ENCODE peak calls at places on chromosomes 7 and 10, in seven cellular contexts. Y is CD8-positive, alpha-beta T cell; N is mammary epithelial cell; I is psoas muscle; A is CD4-positive, CD25-positive, alpha-beta regulatory T cell; T is OCI-LY7; G is K562. F is an unnamed sample.
A peak's percentile ranks its signal among the peaks of the same experiment; 100 is the strongest.

GRCh38 chr7:24978837-24979469 is 1.0 kb downstream of the OSBPL3 start:
- DNase-seq in Y (peak; percentile 8), N (peak; percentile 69), I (no peak), A (no peak), T (no peak), G (peak; percentile 54), F (peak; percentile 45)

GRCh38 chr10:51425431-51425830 is 274.0 kb downstream of the CSTF2T start:
- DNase-seq in Y (no peak), N (no peak), I (no peak), A (no peak), T (no peak), G (no peak), F (no peak)

GRCh38 chr7:102279537-102280400 is 6.9 kb upstream of the SH2B2 start:
- DNase-seq in Y (peak; percentile 61), N (peak; percentile 15), I (no peak), A (peak; percentile 62), T (peak; percentile 88), G (peak; percentile 83), F (no peak)

GRCh38 chr10:128186959-128187787 is 61.0 kb upstream of the MKI67 start:
- DNase-seq in Y (peak; percentile 24), N (no peak), I (no peak), A (peak; percentile 79), T (no peak), G (no peak), F (no peak)

GRCh38 chr10:32379950-32380547 is 33.1 kb upstream of the EPC1 start:
- DNase-seq in Y (no peak), N (no peak), I (no peak), A (no peak), T (no peak), G (peak; percentile 51), F (no peak)

GRCh38 chr7:102272075-102272916 is 14.4 kb upstream of the SH2B2 start:
- DNase-seq in Y (peak; percentile 83), N (peak; percentile 66), I (peak; percentile 83), A (peak; percentile 61), T (peak; percentile 80), G (peak; percentile 81), F (peak; percentile 86)

GRCh38 chr10:129863231-129863663 is 100.8 kb downstream of the EBF3 start:
- DNase-seq in Y (no peak), N (no peak), I (no peak), A (no peak), T (no peak), G (no peak), F (no peak)

GRCh38 chr10:74223755-74224530 is 72.9 kb downstream of the ADK start:
- DNase-seq in Y (no peak), N (peak; percentile 80), I (no peak), A (peak; percentile 66), T (no peak), G (no peak), F (no peak)

GRCh38 chr10:86690657-86691084 is 22.4 kb downstream of the LDB3 start:
- DNase-seq in Y (no peak), N (no peak), I (no peak), A (no peak), T (no peak), G (no peak), F (no peak)

GRCh38 chr7:133044722-133045473 is 37.0 kb downstream of the CHCHD3 start:
- DNase-seq in Y (no peak), N (no peak), I (no peak), A (no peak), T (no peak), G (no peak), F (no peak)

GRCh38 chr10:77737608-77738007 is 100.0 kb upstream of the KCNMA1 start:
- DNase-seq in Y (no peak), N (peak; percentile 95), I (no peak), A (no peak), T (no peak), G (no peak), F (no peak)

GRCh38 chr7:106416430-106416829 is 131.6 kb upstream of the NAMPT start:
- DNase-seq in Y (no peak), N (no peak), I (no peak), A (no peak), T (no peak), G (no peak), F (no peak)

GRCh38 chr10:131928248-131929095 is 27.7 kb downstream of the PPP2R2D start:
- DNase-seq in Y (peak; percentile 36), N (peak; percentile 24), I (no peak), A (peak; percentile 56), T (no peak), G (peak; percentile 42), F (no peak)

GRCh38 chr7:6650521-6651011 is 13.4 kb downstream of the ZNF316 start:
- DNase-seq in Y (no peak), N (no peak), I (no peak), A (no peak), T (no peak), G (no peak), F (peak; percentile 34)

GRCh38 chr10:14063531-14064317 is 267.0 kb downstream of the FRMD4A start:
- DNase-seq in Y (no peak), N (no peak), I (peak; percentile 41), A (no peak), T (no peak), G (no peak), F (no peak)

GRCh38 chr10:89256338-89256737 is 4.8 kb upstream of the LIPA start:
- DNase-seq in Y (no peak), N (no peak), I (no peak), A (no peak), T (no peak), G (no peak), F (no peak)

GRCh38 chr10:89251417-89252224 is at the start of gene LIPA:
- DNase-seq in Y (peak; percentile 95), N (peak; percentile 98), I (peak; percentile 96), A (peak; percentile 99), T (peak; percentile 97), G (peak; percentile 1), F (peak; percentile 99)

GRCh38 chr10:89249066-89249465 is 2.5 kb downstream of the LIPA start:
- DNase-seq in Y (no peak), N (no peak), I (no peak), A (no peak), T (no peak), G (no peak), F (no peak)

GRCh38 chr10:89250814-89251416 is 660 bp downstream of the LIPA start:
- DNase-seq in Y (no peak), N (peak; percentile 46), I (no peak), A (no peak), T (no peak), G (no peak), F (no peak)

GRCh38 chr10:89252225-89252585 is 630 bp upstream of the LIPA start:
- DNase-seq in Y (no peak), N (no peak), I (no peak), A (no peak), T (no peak), G (no peak), F (no peak)
- H3K4me3 ChIP-seq in Y (no peak overlapping the region), N (no peak overlapping the region), I (peak overlapping the region; percentile 99), A (peak overlapping the region; percentile 45), T (peak overlapping the region; percentile 81), G (no peak overlapping the region), F (peak overlapping the region; percentile 73)

DNA sequence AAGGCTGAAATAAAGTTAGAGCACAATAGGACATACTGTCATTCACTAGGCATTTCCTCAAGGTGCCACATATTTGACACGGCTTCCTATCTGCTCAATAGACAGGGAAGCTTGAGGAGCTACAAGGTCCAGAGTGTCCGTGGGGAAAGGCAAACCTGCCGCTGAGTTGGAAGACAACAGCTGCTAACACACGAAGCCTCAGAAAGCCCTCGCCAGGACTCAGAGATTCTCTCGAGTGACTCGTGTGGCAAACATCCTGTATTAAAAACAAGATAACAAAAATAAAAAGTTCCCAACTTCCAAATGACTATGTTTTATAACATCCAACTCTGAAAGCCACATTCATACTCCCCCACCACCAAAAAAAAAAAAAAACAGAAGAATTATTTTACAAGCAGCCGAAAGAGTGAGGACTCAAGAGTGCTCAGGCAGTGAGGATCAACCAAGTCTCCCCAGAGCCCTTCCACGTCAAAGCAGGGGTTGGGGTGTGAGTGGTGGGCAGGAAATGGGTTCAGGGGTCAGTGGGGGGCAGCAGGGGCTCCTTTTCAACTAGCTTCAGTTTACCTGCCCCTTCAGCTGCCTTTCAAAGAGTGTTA is 67.6 kb downstream of the STK17A start:
- DNase-seq in Y (no peak), N (no peak), I (no peak), A (peak; percentile 26), T (peak; percentile 55), G (no peak), F (no peak)
- H3K4me1 ChIP-seq in Y (peaks cover 89% of the 10 kb centered on the region), N (peaks cover 60% of the 10 kb centered on the region), I (peaks cover 54% of the 10 kb centered on the region), A (peaks cover 86% of the 10 kb centered on the region), T (peaks cover 89% of the 10 kb centered on the region), G (no peaks in the 10 kb centered on the region), F (peaks cover 19% of the 10 kb centered on the region)

GRCh38 chr7:875476-876076 is 778 bp upstream of the GET4 start:
- DNase-seq in Y (no peak), N (no peak), I (no peak), A (no peak), T (no peak), G (peak; percentile 10), F (peak; percentile 65)
- H3K4me3 ChIP-seq in Y (no peak overlapping the region), N (peak overlapping the region; percentile 49), I (peak overlapping the region; percentile 57), A (no peak overlapping the region), T (peak overlapping the region; percentile 50), G (no peak overlapping the region), F (peak overlapping the region; percentile 34)

GRCh38 chr7:149824301-149824741 is 13.9 kb upstream of the ZNF862 start:
- DNase-seq in Y (no peak), N (no peak), I (peak; percentile 10), A (no peak), T (no peak), G (no peak), F (no peak)
- H3K4me1 ChIP-seq in Y (no peaks in the 10 kb centered on the region), N (no peaks in the 10 kb centered on the region), I (no peaks in the 10 kb centered on the region), A (no peaks in the 10 kb centered on the region), T (no peaks in the 10 kb centered on the region), G (peaks cover 14% of the 10 kb centered on the region), F (peaks cover 10% of the 10 kb centered on the region)

GRCh38 chr7:66627151-66627681 is 1.5 kb upstream of the KCTD7 start:
- DNase-seq in Y (no peak), N (no peak), I (no peak), A (no peak), T (peak; percentile 52), G (no peak), F (no peak)
- H3K4me3 ChIP-seq in Y (no peak overlapping the region), N (no peak overlapping the region), I (peak overlapping the region; percentile 87), A (no peak overlapping the region), T (peak overlapping the region; percentile 7), G (no peak overlapping the region), F (no peak overlapping the region)

GRCh38 chr7:30474893-30475292 is 3.7 kb downstream of the NOD1 start:
- DNase-seq in Y (no peak), N (no peak), I (no peak), A (no peak), T (no peak), G (no peak), F (no peak)
- H3K4me1 ChIP-seq in Y (peaks cover 26% of the 10 kb centered on the region), N (peaks cover 15% of the 10 kb centered on the region), I (peaks cover 32% of the 10 kb centered on the region), A (peaks cover 46% of the 10 kb centered on the region), T (peaks cover 78% of the 10 kb centered on the region), G (peaks cover 41% of the 10 kb centered on the region), F (peaks cover 6% of the 10 kb centered on the region)

GRCh38 chr10:96711048-96711713 is 9.1 kb downstream of the PIK3AP1 start:
- DNase-seq in Y (no peak), N (no peak), I (no peak), A (no peak), T (no peak), G (no peak), F (no peak)
- H3K4me3 ChIP-seq in Y (no peak overlapping the region), N (no peak overlapping the region), I (no peak overlapping the region), A (no peak overlapping the region), T (no peak overlapping the region), G (no peak overlapping the region), F (no peak overlapping the region)

GRCh38 chr10:70492786-70493659 is 14.5 kb downstream of the PALD1 start:
- DNase-seq in Y (no peak), N (peak; percentile 41), I (no peak), A (no peak), T (peak; percentile 89), G (no peak), F (peak; percentile 36)
- H3K4me1 ChIP-seq in Y (peaks cover 8% of the 10 kb centered on the region), N (no peaks in the 10 kb centered on the region), I (peaks cover 3% of the 10 kb centered on the region), A (no peaks in the 10 kb centered on the region), T (peaks cover 99% of the 10 kb centered on the region), G (no peaks in the 10 kb centered on the region), F (no peaks in the 10 kb centered on the region)